ENCODE peak calls at places on chromosomes 16 and 17, in four cellular contexts. Z is mesendoderm, P is H9, G is IMR-90. R is an unnamed sample.

GRCh38 chr16:17566075-17566474 is 95.3 kb upstream of the XYLT1 start:
- DNase-seq in G (no peak), Z (no peak), P (no peak), R (no peak)

GRCh38 chr17:29855686-29856085 is 74.3 kb downstream of the SSH2 start:
- DNase-seq in P (no peak), Z (no peak), G (peak; percentile 75), R (no peak)

GRCh38 chr17:74949455-74950115 is 13.9 kb downstream of the OTOP3 start:
- DNase-seq in Z (no peak), P (no peak), G (no peak), R (no peak)

GRCh38 chr16:4936991-4937781 is at the start of gene PPL:
- DNase-seq in P (peak; percentile 98), G (no peak), Z (peak; percentile 95), R (peak; percentile 65)

GRCh38 chr16:85027968-85028637 is 508 bp downstream of the KIAA0513 start:
- DNase-seq in G (no peak), Z (no peak), P (no peak), R (no peak)

GRCh38 chr16:67537270-67537635 is 8.6 kb downstream of the RIPOR1 start:
- DNase-seq in G (peak; percentile 36), P (peak; percentile 63), Z (peak; percentile 62), R (no peak)

GRCh38 chr17:33779399-33779697 is 475.7 kb upstream of the CCL2 start:
- DNase-seq in Z (no peak), G (no peak), P (no peak), R (no peak)

GRCh38 chr16:85465328-85466307 is 147.5 kb upstream of the GSE1 start:
- DNase-seq in Z (no peak), P (no peak), G (peak; percentile 76), R (no peak)

GRCh38 chr16:35552763-35553162 is 2093.4 kb downstream of the TP53TG3F start:
- DNase-seq in G (no peak), P (no peak), Z (no peak), R (no peak)

GRCh38 chr17:28907709-28908475 is 5.0 kb upstream of the DHRS13 start:
- DNase-seq in Z (no peak), G (peak; percentile 41), P (no peak), R (no peak)

GRCh38 chr17:31067699-31068184 is 27.0 kb upstream of the NF1 start:
- DNase-seq in G (peak; percentile 88), P (no peak), Z (no peak), R (no peak)

GRCh38 chr16:66427871-66428681 is 981 bp downstream of the BEAN1 start:
- DNase-seq in P (no peak), G (no peak), Z (no peak), R (no peak)

GRCh38 chr16:67235816-67236547 is 9.1 kb downstream of the TMEM208 start:
- DNase-seq in P (peak; percentile 19), G (no peak), Z (no peak), R (no peak)

GRCh38 chr16:73671102-73671501 is 623.2 kb upstream of the ZFHX3 start:
- DNase-seq in Z (no peak), G (no peak), P (no peak), R (no peak)

GRCh38 chr17:48375356-48375755 is 54.7 kb downstream of the SKAP1 start:
- DNase-seq in Z (no peak), G (peak; percentile 35), P (no peak), R (no peak)

GRCh38 chr17:35254107-35254802 is 11.4 kb downstream of the SLFN5 start:
- DNase-seq in G (peak; percentile 97), Z (no peak), P (no peak), R (no peak)

GRCh38 chr17:62800580-62800979 is 7.5 kb downstream of the MARCHF10 start:
- DNase-seq in G (peak; percentile 63), P (peak; percentile 72), Z (peak; percentile 90), R (no peak)

GRCh38 chr16:10088380-10088793 is 93.8 kb downstream of the GRIN2A start:
- DNase-seq in Z (no peak), G (no peak), P (no peak), R (no peak)

GRCh38 chr17:49976163-49976827 is 7.3 kb downstream of the DLX4 start:
- DNase-seq in Z (peak; percentile 50), P (no peak), G (no peak), R (no peak)

GRCh38 chr16:67431805-67432476 is 1.0 kb downstream of the HSD11B2 start:
- DNase-seq in Z (peak; percentile 63), P (peak; percentile 74), G (no peak), R (peak; percentile 20)

GRCh38 chr17:59829217-59830006 is 63.3 kb downstream of the TUBD1 start:
- DNase-seq in Z (peak; percentile 86), P (no peak), G (peak; percentile 98), R (no peak)

GRCh38 chr16:21610006-21610544 is 10.7 kb downstream of the METTL9 start:
- DNase-seq in Z (peak; percentile 75), P (no peak), G (no peak), R (no peak)

GRCh38 chr17:22496450-22496849 is 804.1 kb downstream of the KCNJ18 start:
- DNase-seq in P (no peak), Z (no peak), G (no peak), R (no peak)

GRCh38 chr17:82339634-82340580 is 6.3 kb upstream of the SECTM1 start:
- DNase-seq in P (no peak), G (no peak), Z (no peak), R (no peak)

GRCh38 chr17:82343560-82343959 is 10.0 kb upstream of the SECTM1 start:
- DNase-seq in G (no peak), Z (peak; percentile 44), P (no peak), R (no peak)

GRCh38 chr17:82342361-82343079 is 9.0 kb upstream of the SECTM1 start:
- DNase-seq in Z (no peak), P (no peak), G (no peak), R (no peak)

GRCh38 chr17:82334622-82335394 is 1.2 kb upstream of the SECTM1 start:
- DNase-seq in P (no peak), G (peak; percentile 22), Z (no peak), R (no peak)

GRCh38 chr17:82338858-82339633 is 5.5 kb upstream of the SECTM1 start:
- DNase-seq in Z (peak; percentile 70), P (no peak), G (peak; percentile 71), R (no peak)
- H3K4ac ChIP-seq in Z (no peak overlapping the region), P (no peak overlapping the region), G (peak overlapping the region; percentile 91), R (no peak overlapping the region)

DNA sequence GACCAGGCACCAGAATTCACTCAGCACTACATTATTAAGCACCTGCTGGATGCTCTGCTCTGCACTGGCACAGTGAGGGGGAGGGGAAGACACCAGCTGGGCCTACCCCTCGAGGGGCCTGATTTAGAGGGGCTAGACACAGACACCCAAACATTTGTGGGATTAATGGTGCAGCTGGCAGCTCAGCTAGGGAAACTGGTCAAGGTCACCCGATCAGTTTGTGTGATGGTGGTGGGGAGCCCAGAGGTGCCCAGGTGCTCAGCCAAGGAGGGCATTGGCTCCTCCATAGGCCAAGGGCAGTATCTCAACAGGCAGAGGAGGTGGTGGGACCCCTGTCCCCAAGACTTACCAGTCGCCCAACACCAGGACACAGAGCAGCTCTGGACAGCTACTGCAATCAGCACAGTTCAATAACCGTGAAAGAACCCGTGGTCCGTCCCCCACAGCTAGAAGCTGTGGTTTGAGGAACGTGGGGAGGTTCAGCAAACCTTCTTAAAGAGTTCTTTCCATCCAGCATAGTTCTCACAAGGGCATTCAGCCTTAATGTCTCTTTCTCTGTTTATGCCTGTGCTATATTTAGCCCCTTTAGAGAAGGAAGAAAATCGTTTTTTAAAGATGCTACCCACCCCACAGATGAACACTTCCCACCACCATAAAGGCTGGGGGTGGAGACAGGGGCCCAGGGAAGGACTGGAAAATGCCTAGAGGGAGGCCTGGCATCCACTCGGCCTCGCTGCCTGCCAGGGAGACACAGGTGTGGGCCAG is 121.0 kb downstream of the C16orf78 start:
- DNase-seq in Z (no peak), P (no peak), G (no peak), R (no peak)
- H3K4ac ChIP-seq in Z (no peak overlapping the region), P (no peak overlapping the region), G (no peak overlapping the region), R (no peak overlapping the region)

GRCh38 chr16:11667824-11668589 is at the start of gene SNN:
- DNase-seq in Z (peak; percentile 92), P (peak; percentile 81), G (peak; percentile 72), R (peak; percentile 85)
- H3K4ac ChIP-seq in Z (peak within 1 kb of the TSS; percentile 71), P (no peak within 1 kb of the TSS), G (peak within 1 kb of the TSS; percentile 84), R (peak within 1 kb of the TSS; percentile 98)

GRCh38 chr16:86498661-86499493 is 11.4 kb upstream of the FOXF1 start:
- DNase-seq in P (no peak), G (peak; percentile 52), Z (no peak), R (no peak)
- H3K4ac ChIP-seq in P (no peak overlapping the region), G (peak overlapping the region; percentile 97), Z (no peak overlapping the region), R (no peak overlapping the region)

DNA sequence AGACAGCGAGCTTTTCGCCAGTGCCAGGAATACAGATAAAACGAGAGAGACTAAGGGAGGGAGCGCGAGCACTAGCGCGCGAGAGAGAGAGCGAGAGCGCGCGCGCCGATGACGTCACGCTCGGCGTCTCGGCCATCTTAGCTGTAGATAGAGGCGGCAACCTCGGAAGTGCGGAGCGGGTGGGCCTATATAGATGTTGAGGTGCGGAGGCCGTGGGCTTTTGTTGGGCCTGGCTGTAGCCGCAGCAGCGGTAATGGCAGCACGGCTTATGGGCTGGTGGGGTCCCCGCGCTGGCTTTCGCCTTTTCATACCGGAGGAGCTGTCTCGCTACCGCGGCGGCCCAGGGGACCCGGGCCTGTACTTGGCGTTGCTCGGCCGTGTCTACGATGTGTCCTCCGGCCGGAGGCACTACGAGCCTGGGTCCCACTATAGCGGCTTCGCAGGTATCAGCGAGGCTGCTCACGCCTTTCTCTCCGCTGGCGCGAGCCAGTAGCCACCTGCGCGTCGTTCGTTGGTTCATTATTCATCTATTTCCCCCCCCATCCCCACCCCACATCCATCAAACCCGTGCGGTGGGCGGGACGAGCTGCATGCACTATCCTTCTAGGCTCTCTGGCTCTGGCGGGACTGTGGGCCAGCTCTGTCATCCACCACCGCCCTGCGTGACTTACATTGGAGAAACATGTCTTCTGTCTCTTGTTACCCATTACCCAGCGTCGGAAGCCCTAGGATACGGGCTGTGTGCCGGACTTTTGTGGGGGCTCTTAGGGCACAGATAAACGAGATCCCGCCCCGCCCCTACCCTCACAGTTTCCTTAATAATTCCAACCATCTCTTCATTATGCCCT is 790 bp downstream of the CYB5D2 start:
- DNase-seq in G (peak; percentile 92), P (peak; percentile 95), Z (peak; percentile 96), R (peak; percentile 93)
- H3K4ac ChIP-seq in G (peak overlapping the region; percentile 92), P (no peak overlapping the region), Z (peak overlapping the region; percentile 90), R (no peak overlapping the region)

GRCh38 chr16:46830902-46831647 is at the start of gene C16orf87:
- DNase-seq in P (peak; percentile 92), Z (peak; percentile 95), G (peak; percentile 92), R (peak; percentile 89)
- H3K4ac ChIP-seq in P (no peak within 1 kb of the TSS), Z (peak within 1 kb of the TSS; percentile 74), G (peak within 1 kb of the TSS; percentile 87), R (no peak within 1 kb of the TSS)

R was measured in neuronal stem cell.